ENCODE peak calls at places on chromosomes 5 and 9, in five cellular contexts. S is HCT116, J is H1, D is stomach, K is transverse colon. O is an unnamed sample.

GRCh38 chr5:158943057-158943456 is 156.7 kb downstream of the EBF1 start:
- DNase-seq in J (no peak), S (peak; percentile 16), D (no peak), K (no peak), O (no peak)

GRCh38 chr9:70411141-70411929 is 3.1 kb downstream of the KLF9 start:
- DNase-seq in S (no peak), D (peak; percentile 63), K (peak; percentile 64), J (no peak), O (no peak)

GRCh38 chr9:135299651-135300345 is 179.8 kb upstream of the PPP1R26 start:
- DNase-seq in K (no peak), D (no peak), J (no peak), S (no peak), O (no peak)

GRCh38 chr5:68182534-68182933 is 33.0 kb upstream of the PIK3R1 start:
- DNase-seq in D (no peak), J (no peak), S (no peak), K (no peak), O (no peak)

GRCh38 chr9:126499911-126500599 is 113.7 kb upstream of the LMX1B start:
- DNase-seq in K (no peak), D (no peak), S (no peak), J (no peak), O (no peak)

GRCh38 chr9:136700309-136700708 is 12.1 kb upstream of the DIPK1B start:
- DNase-seq in J (no peak), K (no peak), S (no peak), D (no peak), O (no peak)

GRCh38 chr5:53008751-53009150 is 19.6 kb downstream of the ITGA2 start:
- DNase-seq in S (peak; percentile 37), K (no peak), D (no peak), J (no peak), O (no peak)

GRCh38 chr9:85377751-85378289 is 363.9 kb downstream of the AGTPBP1 start:
- DNase-seq in S (no peak), K (no peak), D (no peak), J (no peak), O (no peak)

GRCh38 chr5:101370240-101370639 is 467.2 kb upstream of the ST8SIA4 start:
- DNase-seq in K (no peak), S (no peak), J (no peak), D (no peak), O (no peak)

GRCh38 chr5:33371660-33372059 is 69.1 kb upstream of the TARS1 start:
- DNase-seq in D (no peak), S (no peak), J (no peak), K (no peak), O (no peak)

GRCh38 chr5:15887072-15887471 is 292.5 kb downstream of the MARCHF11 start:
- DNase-seq in J (no peak), K (no peak), D (no peak), S (no peak), O (no peak)

GRCh38 chr9:69885931-69886330 is 65.3 kb downstream of the CFAP95 start:
- DNase-seq in S (no peak), K (no peak), D (no peak), J (no peak), O (no peak)

GRCh38 chr5:149141957-149142851 is 911 bp downstream of the ABLIM3 start:
- DNase-seq in J (no peak), K (no peak), S (no peak), D (no peak), O (no peak)

GRCh38 chr9:89022902-89023301 is 31.6 kb downstream of the S1PR3 start:
- DNase-seq in K (no peak), J (no peak), D (peak; percentile 40), S (no peak), O (no peak)

GRCh38 chr9:131734165-131734610 is 5.7 kb downstream of the RAPGEF1 start:
- DNase-seq in J (no peak), S (no peak), K (peak; percentile 89), D (peak; percentile 82), O (no peak)

GRCh38 chr5:6342689-6343315 is 35.5 kb downstream of the MED10 start:
- DNase-seq in S (no peak), J (no peak), D (no peak), K (no peak), O (no peak)

GRCh38 chr9:69981686-69982450 is 61.8 kb upstream of the MAMDC2 start:
- DNase-seq in K (no peak), S (no peak), D (no peak), J (no peak), O (no peak)

GRCh38 chr5:76807296-76807695 is 11.5 kb upstream of the F2RL1 start:
- DNase-seq in D (no peak), K (no peak), J (no peak), S (no peak), O (no peak)

GRCh38 chr5:137252513-137252912 is 246.6 kb downstream of the SPOCK1 start:
- DNase-seq in D (no peak), J (no peak), S (no peak), K (no peak), O (no peak)

GRCh38 chr5:55343609-55344008 is 35.8 kb downstream of the MTREX start:
- DNase-seq in S (no peak), D (no peak), J (no peak), K (no peak), O (no peak)

GRCh38 chr9:90898229-90898628 is 96.6 kb downstream of the SYK start:
- DNase-seq in J (no peak), K (no peak), D (no peak), S (no peak), O (no peak)

GRCh38 chr5:141094481-141095262 is at the start of gene PCDHB2:
- DNase-seq in J (peak; percentile 75), S (no peak), K (no peak), D (no peak), O (peak; percentile 81)

GRCh38 chr9:129954868-129955550 is 88.0 kb downstream of the FNBP1 start:
- DNase-seq in D (no peak), J (no peak), K (no peak), S (no peak), O (no peak)

GRCh38 chr9:126723807-126724172 is 81.0 kb upstream of the ZBTB43 start:
- DNase-seq in K (no peak), J (no peak), S (no peak), D (no peak), O (no peak)

GRCh38 chr5:19903611-19904010 is 84.4 kb downstream of the CDH18 start:
- DNase-seq in D (no peak), S (no peak), J (no peak), K (no peak), O (no peak)

GRCh38 chr5:138033275-138033808 is 463 bp upstream of the FAM13B start:
- DNase-seq in S (no peak), K (no peak), D (no peak), J (peak; percentile 29), O (no peak)

GRCh38 chr5:160312139-160312959 is at the start of gene CCNJL:
- DNase-seq in J (no peak), D (peak; percentile 65), S (no peak), K (peak; percentile 57), O (no peak)

GRCh38 chr5:6753851-6754250 is 40.6 kb downstream of the TENT4A start:
- DNase-seq in K (no peak), S (no peak), J (no peak), D (no peak), O (no peak)

GRCh38 chr5:1511651-1512540 is 11.9 kb downstream of the LPCAT1 start:
- DNase-seq in S (peak; percentile 29), K (peak; percentile 7), J (no peak), D (peak; percentile 24), O (no peak)

GRCh38 chr5:36569456-36569855 is 37.0 kb upstream of the SLC1A3 start:
- DNase-seq in J (no peak), K (no peak), S (no peak), D (no peak), O (no peak)

GRCh38 chr5:140023611-140024191 is 19.4 kb downstream of the NRG2 start:
- DNase-seq in J (no peak), S (no peak), K (no peak), D (no peak), O (no peak)

GRCh38 chr5:73901455-73901854 is 275.5 kb downstream of the ARHGEF28 start:
- DNase-seq in K (peak; percentile 25), J (no peak), S (no peak), D (no peak), O (no peak)

GRCh38 chr5:73311291-73312110 is 137.1 kb downstream of the FOXD1 start:
- DNase-seq in D (no peak), K (no peak), J (no peak), S (no peak), O (no peak)

DNA sequence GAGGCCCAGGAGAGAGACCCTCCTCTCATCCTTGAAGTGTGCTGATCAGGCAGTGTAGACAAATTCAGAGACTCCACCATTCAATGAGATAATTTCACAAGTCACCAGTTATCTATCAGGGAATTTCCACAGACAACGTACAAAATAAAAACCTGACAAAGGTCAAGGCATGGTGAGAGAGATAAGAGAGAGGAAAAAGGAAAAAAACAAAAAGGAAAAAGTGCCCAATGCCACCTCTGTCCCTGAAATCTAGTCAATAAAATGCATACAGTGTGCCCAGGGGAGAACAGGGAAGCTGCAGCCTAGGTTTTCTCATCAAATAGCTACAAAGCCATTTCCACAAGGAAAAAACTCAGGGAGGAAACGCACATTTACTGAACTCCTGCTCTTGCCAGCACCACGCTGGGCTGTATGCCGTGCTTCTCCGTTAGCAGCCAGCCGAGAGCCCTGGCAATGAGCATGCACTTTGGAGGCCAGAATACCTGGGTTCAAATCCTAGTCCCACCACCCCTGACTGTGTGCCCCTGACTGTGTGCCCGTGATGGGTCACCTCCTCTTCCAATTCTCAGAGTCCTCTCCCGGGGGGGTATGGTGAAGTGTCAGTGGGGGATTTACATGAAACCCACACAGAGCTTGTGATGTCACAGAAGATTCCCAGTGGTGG is 11.6 kb downstream of the WHRN start:
- DNase-seq in D (no peak), J (no peak), K (no peak), S (no peak), O (no peak)
- TF ChIP-seq POLR2AphosphoS5 in D (no peak), J (no peak), K (no peak), S (no peak), O (no peak)

GRCh38 chr5:142645456-142645855 is 40.4 kb downstream of the FGF1 start:
- DNase-seq in S (no peak), D (no peak), K (no peak), J (no peak), O (no peak)
- H3K4me3 ChIP-seq in S (peak overlapping the region; percentile 41), D (no peak overlapping the region), K (no peak overlapping the region), J (no peak overlapping the region), O (no peak overlapping the region)

GRCh38 chr5:56919942-56920662 is 10.7 kb downstream of the SETD9 start:
- DNase-seq in J (no peak), D (no peak), S (no peak), K (no peak), O (no peak)
- H3K36me3 ChIP-seq in J (peaks cover 26% of the 10 kb centered on the region), D (peaks cover 36% of the 10 kb centered on the region), S (peaks cover 20% of the 10 kb centered on the region), K (no peaks in the 10 kb centered on the region), O (peaks cover 42% of the 10 kb centered on the region)

GRCh38 chr9:97411789-97412627 is at the start of gene TDRD7:
- DNase-seq in S (peak; percentile 61), D (peak; percentile 91), K (peak; percentile 93), J (no peak), O (no peak)
- TF ChIP-seq POLR2AphosphoS5 in S (peak; percentile 36), D (peak; percentile 32), K (peak; percentile 65), J (no peak), O (no peak)

GRCh38 chr5:14145356-14146334 is 2.5 kb downstream of the TRIO start:
- DNase-seq in S (no peak), J (no peak), K (no peak), D (no peak), O (no peak)
- H3K4me3 ChIP-seq in S (peak overlapping the region; percentile 97), J (peak overlapping the region; percentile 98), K (peak overlapping the region; percentile 79), D (peak overlapping the region; percentile 84), O (peak overlapping the region; percentile 85)

O was measured in SK-N-MC.